ENCODE peak calls at places on chromosomes 1 and 21, in nine cellular contexts. One of them, this sample, is unnamed.
A peak's percentile ranks its signal among the peaks of the same experiment; 100 is the strongest.

GRCh38 chr1:89652373-89652772 is 19.5 kb downstream of the LRRC8C start:
- DNase-seq in PC-3: no peak
- DNase-seq in lower leg skin: no peak
- DNase-seq in bronchial epithelial cell: no peak
- DNase-seq in astrocyte of the spinal cord: no peak
- DNase-seq in AG09319: no peak
- DNase-seq in keratinocyte: no peak
- DNase-seq in heart left ventricle: no peak
- DNase-seq in AG10803: no peak
- DNase-seq in this sample: no peak

GRCh38 chr1:222654849-222655248 is 37.0 kb downstream of the MIA3 start:
- DNase-seq in keratinocyte: no peak
- DNase-seq in AG09319: no peak
- DNase-seq in astrocyte of the spinal cord: peak; percentile 9
- DNase-seq in AG10803: peak; percentile 38
- DNase-seq in PC-3: no peak
- DNase-seq in heart left ventricle: no peak
- DNase-seq in lower leg skin: no peak
- DNase-seq in bronchial epithelial cell: no peak
- DNase-seq in this sample: no peak

GRCh38 chr1:25932321-25932720 is 26.1 kb upstream of the STMN1 start:
- DNase-seq in keratinocyte: no peak
- DNase-seq in lower leg skin: no peak
- DNase-seq in heart left ventricle: no peak
- DNase-seq in PC-3: no peak
- DNase-seq in AG10803: no peak
- DNase-seq in astrocyte of the spinal cord: no peak
- DNase-seq in AG09319: no peak
- DNase-seq in bronchial epithelial cell: no peak
- DNase-seq in this sample: no peak

GRCh38 chr1:115166531-115167091 is 77.3 kb upstream of the TSPAN2 start:
- DNase-seq in heart left ventricle: no peak
- DNase-seq in lower leg skin: no peak
- DNase-seq in astrocyte of the spinal cord: peak; percentile 69
- DNase-seq in AG10803: peak; percentile 83
- DNase-seq in bronchial epithelial cell: peak; percentile 56
- DNase-seq in PC-3: peak; percentile 53
- DNase-seq in AG09319: no peak
- DNase-seq in keratinocyte: no peak
- DNase-seq in this sample: no peak

GRCh38 chr1:22031214-22031962 is 21.1 kb upstream of the CDC42 start:
- DNase-seq in AG09319: no peak
- DNase-seq in bronchial epithelial cell: no peak
- DNase-seq in heart left ventricle: peak; percentile 62
- DNase-seq in keratinocyte: no peak
- DNase-seq in PC-3: no peak
- DNase-seq in AG10803: no peak
- DNase-seq in lower leg skin: no peak
- DNase-seq in astrocyte of the spinal cord: no peak
- DNase-seq in this sample: no peak

GRCh38 chr1:227223407-227223806 is 94.9 kb downstream of the CDC42BPA start:
- DNase-seq in PC-3: no peak
- DNase-seq in astrocyte of the spinal cord: no peak
- DNase-seq in heart left ventricle: no peak
- DNase-seq in bronchial epithelial cell: no peak
- DNase-seq in AG09319: no peak
- DNase-seq in keratinocyte: no peak
- DNase-seq in lower leg skin: no peak
- DNase-seq in AG10803: no peak
- DNase-seq in this sample: no peak

GRCh38 chr1:99327357-99327756 is 63.1 kb downstream of the PLPPR4 start:
- DNase-seq in AG09319: no peak
- DNase-seq in heart left ventricle: no peak
- DNase-seq in lower leg skin: no peak
- DNase-seq in PC-3: peak; percentile 71
- DNase-seq in bronchial epithelial cell: peak; percentile 12
- DNase-seq in astrocyte of the spinal cord: no peak
- DNase-seq in keratinocyte: no peak
- DNase-seq in AG10803: no peak
- DNase-seq in this sample: no peak

GRCh38 chr1:41712687-41713086 is 206.0 kb downstream of the HIVEP3 start:
- DNase-seq in keratinocyte: no peak
- DNase-seq in bronchial epithelial cell: no peak
- DNase-seq in PC-3: peak; percentile 34
- DNase-seq in lower leg skin: no peak
- DNase-seq in astrocyte of the spinal cord: no peak
- DNase-seq in AG10803: no peak
- DNase-seq in AG09319: no peak
- DNase-seq in heart left ventricle: peak; percentile 66
- DNase-seq in this sample: no peak

GRCh38 chr1:36183309-36183856 is 27.4 kb downstream of the MAP7D1 start:
- DNase-seq in heart left ventricle: no peak
- DNase-seq in AG09319: peak; percentile 47
- DNase-seq in AG10803: peak; percentile 64
- DNase-seq in lower leg skin: no peak
- DNase-seq in PC-3: no peak
- DNase-seq in astrocyte of the spinal cord: no peak
- DNase-seq in bronchial epithelial cell: peak; percentile 38
- DNase-seq in keratinocyte: no peak
- DNase-seq in this sample: no peak

GRCh38 chr1:86016076-86016746 is 140.4 kb downstream of the COL24A1 start:
- DNase-seq in bronchial epithelial cell: peak; percentile 21
- DNase-seq in astrocyte of the spinal cord: peak; percentile 12
- DNase-seq in AG10803: no peak
- DNase-seq in PC-3: no peak
- DNase-seq in AG09319: no peak
- DNase-seq in heart left ventricle: no peak
- DNase-seq in keratinocyte: no peak
- DNase-seq in lower leg skin: no peak
- DNase-seq in this sample: no peak

GRCh38 chr1:19619697-19620384 is 24.3 kb upstream of the NBL1 start:
- DNase-seq in PC-3: no peak
- DNase-seq in bronchial epithelial cell: no peak
- DNase-seq in astrocyte of the spinal cord: no peak
- DNase-seq in lower leg skin: no peak
- DNase-seq in heart left ventricle: no peak
- DNase-seq in AG09319: no peak
- DNase-seq in AG10803: no peak
- DNase-seq in keratinocyte: no peak
- DNase-seq in this sample: no peak

GRCh38 chr1:147723691-147724323 is 36.6 kb downstream of the GJA5 start:
- DNase-seq in bronchial epithelial cell: peak; percentile 51
- DNase-seq in keratinocyte: no peak
- DNase-seq in AG10803: peak; percentile 16
- DNase-seq in PC-3: peak; percentile 85
- DNase-seq in heart left ventricle: peak; percentile 47
- DNase-seq in AG09319: no peak
- DNase-seq in astrocyte of the spinal cord: no peak
- DNase-seq in lower leg skin: no peak
- DNase-seq in this sample: no peak

GRCh38 chr1:205669341-205670142 is 10.8 kb downstream of the SLC45A3 start:
- DNase-seq in lower leg skin: no peak
- DNase-seq in AG10803: no peak
- DNase-seq in astrocyte of the spinal cord: no peak
- DNase-seq in AG09319: no peak
- DNase-seq in heart left ventricle: no peak
- DNase-seq in bronchial epithelial cell: no peak
- DNase-seq in keratinocyte: no peak
- DNase-seq in PC-3: no peak
- DNase-seq in this sample: no peak

GRCh38 chr1:247293047-247293446 is 37.2 kb downstream of the VN1R5 start:
- DNase-seq in keratinocyte: no peak
- DNase-seq in bronchial epithelial cell: no peak
- DNase-seq in heart left ventricle: no peak
- DNase-seq in AG10803: peak; percentile 64
- DNase-seq in lower leg skin: peak; percentile 77
- DNase-seq in AG09319: no peak
- DNase-seq in astrocyte of the spinal cord: peak; percentile 63
- DNase-seq in PC-3: no peak
- DNase-seq in this sample: no peak

GRCh38 chr1:44681905-44682900 is 7.7 kb downstream of the ARMH1 start:
- DNase-seq in AG09319: no peak
- DNase-seq in lower leg skin: no peak
- DNase-seq in astrocyte of the spinal cord: no peak
- DNase-seq in bronchial epithelial cell: peak; percentile 22
- DNase-seq in heart left ventricle: no peak
- DNase-seq in keratinocyte: no peak
- DNase-seq in AG10803: no peak
- DNase-seq in PC-3: no peak
- DNase-seq in this sample: no peak

GRCh38 chr1:224357626-224358124 is 996 bp downstream of the CNIH4 start:
- DNase-seq in keratinocyte: no peak
- DNase-seq in astrocyte of the spinal cord: no peak
- DNase-seq in lower leg skin: no peak
- DNase-seq in bronchial epithelial cell: peak; percentile 45
- DNase-seq in AG09319: peak; percentile 56
- DNase-seq in AG10803: peak; percentile 79
- DNase-seq in PC-3: peak; percentile 24
- DNase-seq in heart left ventricle: no peak
- DNase-seq in this sample: no peak

GRCh38 chr21:16568661-16569060 is 838.9 kb downstream of the USP25 start:
- DNase-seq in astrocyte of the spinal cord: no peak
- DNase-seq in lower leg skin: no peak
- DNase-seq in heart left ventricle: no peak
- DNase-seq in PC-3: no peak
- DNase-seq in keratinocyte: no peak
- DNase-seq in bronchial epithelial cell: no peak
- DNase-seq in AG09319: no peak
- DNase-seq in AG10803: no peak
- DNase-seq in this sample: no peak

GRCh38 chr1:87144981-87145380 is 183.7 kb upstream of the LMO4 start:
- DNase-seq in bronchial epithelial cell: no peak
- DNase-seq in lower leg skin: no peak
- DNase-seq in PC-3: no peak
- DNase-seq in AG10803: no peak
- DNase-seq in heart left ventricle: no peak
- DNase-seq in AG09319: no peak
- DNase-seq in astrocyte of the spinal cord: no peak
- DNase-seq in keratinocyte: no peak
- DNase-seq in this sample: no peak

GRCh38 chr1:15229569-15230170 is 17.4 kb upstream of the FHAD1 start:
- DNase-seq in bronchial epithelial cell: no peak
- DNase-seq in keratinocyte: no peak
- DNase-seq in AG10803: no peak
- DNase-seq in AG09319: no peak
- DNase-seq in astrocyte of the spinal cord: no peak
- DNase-seq in lower leg skin: no peak
- DNase-seq in PC-3: peak; percentile 50
- DNase-seq in heart left ventricle: no peak
- DNase-seq in this sample: no peak

GRCh38 chr1:245156736-245157505 is 2.1 kb downstream of the KIF26B start:
- DNase-seq in lower leg skin: peak; percentile 80
- DNase-seq in AG10803: peak; percentile 31
- DNase-seq in PC-3: peak; percentile 12
- DNase-seq in keratinocyte: no peak
- DNase-seq in bronchial epithelial cell: peak; percentile 20
- DNase-seq in AG09319: no peak
- DNase-seq in heart left ventricle: no peak
- DNase-seq in astrocyte of the spinal cord: peak; percentile 57
- DNase-seq in this sample: no peak

GRCh38 chr1:172320723-172321122 is 99.8 kb upstream of the C1orf105 start:
- DNase-seq in astrocyte of the spinal cord: peak; percentile 59
- DNase-seq in bronchial epithelial cell: no peak
- DNase-seq in AG09319: no peak
- DNase-seq in lower leg skin: no peak
- DNase-seq in heart left ventricle: no peak
- DNase-seq in PC-3: peak; percentile 47
- DNase-seq in keratinocyte: no peak
- DNase-seq in AG10803: peak; percentile 44
- DNase-seq in this sample: no peak
- TF ChIP-seq CTCF in astrocyte of the spinal cord: no peak
- TF ChIP-seq CTCF in bronchial epithelial cell: no peak
- TF ChIP-seq CTCF in AG09319: no peak
- TF ChIP-seq CTCF in lower leg skin: no peak
- TF ChIP-seq CTCF in heart left ventricle: no peak
- TF ChIP-seq CTCF in PC-3: no peak
- TF ChIP-seq CTCF in keratinocyte: no peak
- TF ChIP-seq CTCF in AG10803: no peak
- TF ChIP-seq CTCF in this sample: no peak

GRCh38 chr1:197544553-197544952 is 230.7 kb downstream of the DENND1B start:
- DNase-seq in lower leg skin: no peak
- DNase-seq in AG09319: no peak
- DNase-seq in PC-3: no peak
- DNase-seq in bronchial epithelial cell: no peak
- DNase-seq in AG10803: no peak
- DNase-seq in astrocyte of the spinal cord: no peak
- DNase-seq in heart left ventricle: no peak
- DNase-seq in keratinocyte: no peak
- DNase-seq in this sample: no peak
- TF ChIP-seq CTCF in lower leg skin: no peak
- TF ChIP-seq CTCF in AG09319: no peak
- TF ChIP-seq CTCF in PC-3: no peak
- TF ChIP-seq CTCF in bronchial epithelial cell: no peak
- TF ChIP-seq CTCF in AG10803: no peak
- TF ChIP-seq CTCF in astrocyte of the spinal cord: no peak
- TF ChIP-seq CTCF in heart left ventricle: no peak
- TF ChIP-seq CTCF in keratinocyte: no peak
- TF ChIP-seq CTCF in this sample: no peak

GRCh38 chr21:32457360-32457840 is 44.9 kb downstream of the EVA1C start:
- DNase-seq in AG09319: no peak
- DNase-seq in lower leg skin: peak; percentile 89
- DNase-seq in PC-3: peak; percentile 67
- DNase-seq in astrocyte of the spinal cord: no peak
- DNase-seq in keratinocyte: no peak
- DNase-seq in AG10803: peak; percentile 23
- DNase-seq in bronchial epithelial cell: no peak
- DNase-seq in heart left ventricle: peak; percentile 61
- DNase-seq in this sample: no peak
- TF ChIP-seq CTCF in AG09319: no peak
- TF ChIP-seq CTCF in lower leg skin: no peak
- TF ChIP-seq CTCF in PC-3: peak; percentile 40
- TF ChIP-seq CTCF in astrocyte of the spinal cord: no peak
- TF ChIP-seq CTCF in keratinocyte: no peak
- TF ChIP-seq CTCF in AG10803: no peak
- TF ChIP-seq CTCF in bronchial epithelial cell: no peak
- TF ChIP-seq CTCF in heart left ventricle: peak; percentile 16
- TF ChIP-seq CTCF in this sample: no peak

DNA sequence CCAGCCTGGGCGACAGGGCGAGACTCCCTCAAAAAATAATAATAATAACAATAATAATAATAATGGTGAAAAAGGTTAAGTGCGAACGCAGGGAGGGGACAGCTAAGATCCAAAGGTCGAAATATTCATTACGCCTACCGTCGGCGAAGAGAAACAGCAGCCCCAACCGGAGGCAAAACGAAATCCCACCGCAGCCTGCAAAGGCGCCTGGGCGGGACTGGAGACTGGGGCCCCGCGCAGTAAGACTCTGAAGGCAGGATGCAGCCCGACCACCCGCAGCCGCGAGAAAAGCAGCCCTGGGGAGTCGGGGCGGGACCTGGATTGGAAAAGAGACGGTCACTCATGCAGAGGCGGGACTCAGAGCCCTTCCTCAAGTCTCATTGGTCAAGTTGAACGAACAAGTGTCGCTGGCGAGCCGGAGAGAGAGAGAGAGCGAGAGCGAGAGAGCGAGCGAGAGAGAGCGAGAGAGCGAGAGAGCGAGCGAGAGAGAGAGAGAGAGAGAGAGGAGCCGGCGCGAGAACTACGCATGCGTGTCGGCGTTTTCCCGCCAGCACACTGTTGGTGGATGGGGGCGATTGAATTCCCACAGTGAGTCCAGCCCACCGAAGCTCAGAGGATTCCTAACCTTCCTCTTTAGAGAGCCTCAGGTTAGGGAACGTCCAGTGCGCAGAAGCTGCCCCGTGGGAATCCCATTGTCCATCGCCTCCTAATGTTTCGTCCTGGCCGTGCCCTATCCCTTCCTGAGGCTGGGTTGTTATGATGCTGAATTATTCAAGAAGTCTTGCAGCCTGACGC is 10.7 kb downstream of the ENTREP3 start:
- DNase-seq in astrocyte of the spinal cord: peak; percentile 100
- DNase-seq in AG10803: peak; percentile 100
- DNase-seq in bronchial epithelial cell: peak; percentile 95
- DNase-seq in heart left ventricle: peak; percentile 98
- DNase-seq in lower leg skin: peak; percentile 99
- DNase-seq in keratinocyte: peak; percentile 97
- DNase-seq in PC-3: peak; percentile 99
- DNase-seq in AG09319: peak; percentile 99
- DNase-seq in this sample: peak; percentile 95
- TF ChIP-seq CTCF in astrocyte of the spinal cord: peak; percentile 38
- TF ChIP-seq CTCF in AG10803: peak; percentile 25
- TF ChIP-seq CTCF in bronchial epithelial cell: no peak
- TF ChIP-seq CTCF in heart left ventricle: no peak
- TF ChIP-seq CTCF in lower leg skin: peak; percentile 75
- TF ChIP-seq CTCF in keratinocyte: no peak
- TF ChIP-seq CTCF in PC-3: peak; percentile 23
- TF ChIP-seq CTCF in AG09319: peak; percentile 11
- TF ChIP-seq CTCF in this sample: no peak